ENCODE peak calls at places on chromosomes 16 and 17, in four cellular contexts. P, J, Y and I are unnamed samples.

GRCh38 chr17:28270055-28270454 is 48.9 kb upstream of the TMEM97 start:
- DNase-seq in P (no peak), J (no peak), Y (no peak), I (peak; percentile 57)

GRCh38 chr16:3023669-3024478 is at the start of the genes HCFC1R1 and THOC6:
- DNase-seq in Y (peak; percentile 83), P (peak; percentile 98), J (peak; percentile 95), I (peak; percentile 96)

GRCh38 chr16:4801051-4801961 is 1.1 kb downstream of the ROGDI start:
- DNase-seq in Y (no peak), J (no peak), P (peak; percentile 22), I (no peak)

GRCh38 chr16:63613701-63614100 is 1508.2 kb downstream of the CDH11 start:
- DNase-seq in Y (peak; percentile 41), P (no peak), J (no peak), I (no peak)

GRCh38 chr17:60677308-60678117 is at the start of gene BCAS3:
- DNase-seq in P (peak; percentile 98), Y (peak; percentile 100), J (peak; percentile 97), I (peak; percentile 100)

GRCh38 chr17:49000943-49001342 is 3.8 kb downstream of the IGF2BP1 start:
- DNase-seq in P (no peak), Y (no peak), J (no peak), I (no peak)

GRCh38 chr16:81520560-81521135 is 76.0 kb downstream of the CMIP start:
- DNase-seq in J (no peak), P (no peak), Y (no peak), I (no peak)

GRCh38 chr16:5024632-5025031 is 9.1 kb downstream of the NAGPA start:
- DNase-seq in P (peak; percentile 44), Y (peak; percentile 82), J (no peak), I (no peak)

GRCh38 chr17:32269377-32269776 is 3.7 kb downstream of the RHBDL3 start:
- DNase-seq in J (no peak), P (no peak), Y (no peak), I (no peak)

GRCh38 chr16:10180042-10180770 is 2.0 kb downstream of the GRIN2A start:
- DNase-seq in Y (no peak), P (no peak), J (no peak), I (no peak)

GRCh38 chr16:49788936-49789335 is 67.0 kb downstream of the ZNF423 start:
- DNase-seq in Y (no peak), P (no peak), J (no peak), I (no peak)

GRCh38 chr17:68794636-68795503 is 160.3 kb downstream of the ABCA8 start:
- DNase-seq in J (peak; percentile 50), P (no peak), Y (no peak), I (no peak)

GRCh38 chr16:86609115-86609514 is 30.8 kb downstream of the FOXL1 start:
- DNase-seq in Y (no peak), P (no peak), J (no peak), I (peak; percentile 18)

GRCh38 chr17:4560837-4561241 is 462 bp upstream of the GGT6 start:
- DNase-seq in J (no peak), Y (no peak), P (peak; percentile 21), I (no peak)

GRCh38 chr17:1083451-1084187 is 86.7 kb downstream of the TIMM22 start:
- DNase-seq in Y (no peak), P (no peak), J (no peak), I (no peak)

GRCh38 chr17:55688057-55688456 is 34.6 kb downstream of the TMEM100 start:
- DNase-seq in Y (no peak), P (no peak), J (no peak), I (no peak)

GRCh38 chr17:65055708-65056638 is 567 bp downstream of the GNA13 start:
- DNase-seq in J (peak; percentile 65), Y (peak; percentile 73), P (peak; percentile 69), I (peak; percentile 77)

GRCh38 chr17:66673668-66674276 is 161.1 kb upstream of the CACNG5 start:
- DNase-seq in J (peak; percentile 74), Y (peak; percentile 62), P (peak; percentile 57), I (peak; percentile 81)

GRCh38 chr17:8408371-8408770 is 10.7 kb upstream of the RNF222 start:
- DNase-seq in P (peak; percentile 72), J (no peak), Y (peak; percentile 33), I (no peak)

GRCh38 chr16:85448557-85449194 is 164.4 kb upstream of the GSE1 start:
- DNase-seq in J (no peak), Y (no peak), P (peak; percentile 71), I (no peak)

GRCh38 chr17:36066365-36066945 is 2.4 kb downstream of the CCL18 start:
- DNase-seq in Y (no peak), P (no peak), J (no peak), I (no peak)

GRCh38 chr17:36070427-36070826 is 6.4 kb downstream of the CCL18 start:
- DNase-seq in Y (no peak), P (no peak), J (no peak), I (no peak)

GRCh38 chr17:36072431-36073121 is 8.5 kb downstream of the CCL18 start:
- DNase-seq in P (peak; percentile 61), Y (peak; percentile 70), J (peak; percentile 57), I (no peak)

GRCh38 chr17:36068524-36068923 is 4.5 kb downstream of the CCL18 start:
- DNase-seq in Y (no peak), P (no peak), J (no peak), I (no peak)

DNA sequence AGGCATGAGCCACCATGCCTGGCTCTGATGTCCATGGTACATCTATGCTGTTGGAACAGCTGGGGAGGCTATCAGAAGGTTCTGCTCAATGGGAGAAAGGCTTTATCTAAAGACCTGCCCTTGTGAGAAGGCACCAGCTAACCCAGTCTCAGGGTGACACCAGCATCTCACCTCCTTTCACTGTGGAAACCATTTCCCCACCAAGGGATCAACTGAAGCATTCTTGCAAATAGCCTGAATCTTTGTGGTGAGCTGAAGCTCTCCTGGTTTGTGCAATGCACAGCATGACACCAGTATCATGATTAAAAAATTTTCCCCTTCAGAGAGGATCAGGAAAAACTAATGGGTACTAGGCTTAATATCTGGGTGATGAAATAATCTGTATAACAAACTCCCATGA is 5.1 kb downstream of the CCL18 start:
- DNase-seq in Y (no peak), P (no peak), J (no peak), I (no peak)
- TF ChIP-seq CTCF in Y (no peak), P (no peak), J (no peak), I (no peak)

GRCh38 chr16:57273359-57273758 is 11.1 kb downstream of the PLLP start:
- DNase-seq in P (no peak), J (no peak), Y (no peak), I (no peak)
- H3K4me3 ChIP-seq in P (no peak overlapping the region), J (no peak overlapping the region), Y (no peak overlapping the region), I (no peak overlapping the region)

GRCh38 chr17:81346090-81346907 is 49.0 kb upstream of the BAHCC1 start:
- DNase-seq in P (peak; percentile 99), J (peak; percentile 98), Y (peak; percentile 99), I (peak; percentile 98)
- TF ChIP-seq POLR2A in P (peak; percentile 85), J (peak; percentile 96), Y (peak; percentile 78), I (no peak)

GRCh38 chr17:42743595-42744282 is 1.1 kb downstream of the EZH1 start:
- DNase-seq in J (no peak), Y (peak; percentile 61), P (no peak), I (no peak)
- TF ChIP-seq CTCF in J (no peak), Y (no peak), P (peak; percentile 17), I (no peak)

DNA sequence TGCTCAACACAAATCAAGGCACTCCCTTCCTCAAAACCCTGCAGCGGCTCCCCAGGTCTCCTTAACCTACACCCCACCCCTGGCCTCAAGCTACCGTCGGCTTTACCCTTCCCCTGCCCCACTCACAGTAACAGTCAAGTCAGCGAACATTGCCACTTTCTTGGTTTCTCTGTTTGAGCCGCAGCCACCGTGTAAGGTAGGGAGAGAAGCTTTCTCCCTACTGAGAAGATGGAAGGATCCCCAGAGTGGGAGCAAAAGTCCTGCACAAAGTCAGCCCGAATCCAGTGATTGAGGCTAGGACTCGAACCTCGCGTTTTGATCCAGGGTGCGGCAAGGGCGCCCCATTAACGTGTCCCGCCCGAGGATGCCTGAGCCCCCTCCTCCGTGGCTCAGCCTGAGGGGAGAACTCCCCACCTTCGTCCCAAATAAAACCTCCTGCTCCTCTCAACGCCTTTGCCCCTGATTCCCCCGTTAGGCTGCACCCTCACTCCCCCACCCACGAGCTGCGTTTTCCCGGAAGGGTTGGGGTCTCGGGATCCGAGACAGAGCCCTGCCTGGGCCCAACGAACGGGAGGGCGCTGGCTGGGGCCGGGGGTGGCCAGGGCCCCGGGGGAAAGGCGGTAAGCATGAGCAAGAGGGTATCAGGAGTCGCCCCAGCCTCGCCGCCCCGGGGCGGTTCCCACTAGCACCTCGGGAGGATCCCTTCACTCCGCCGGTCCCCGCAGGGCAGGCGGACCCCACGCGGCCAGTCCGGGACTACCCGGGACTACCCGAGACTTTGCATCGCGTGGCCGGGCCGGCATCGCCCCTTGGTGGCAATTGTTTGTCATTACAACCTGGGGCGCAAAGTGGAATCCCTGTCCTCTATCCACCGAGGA is 9.9 kb upstream of the NAGS start:
- DNase-seq in P (peak; percentile 60), J (peak; percentile 40), Y (peak; percentile 94), I (peak; percentile 95)
- H3K4me3 ChIP-seq in P (no peak overlapping the region), J (peak overlapping the region; percentile 29), Y (peak overlapping the region; percentile 45), I (no peak overlapping the region)

DNA sequence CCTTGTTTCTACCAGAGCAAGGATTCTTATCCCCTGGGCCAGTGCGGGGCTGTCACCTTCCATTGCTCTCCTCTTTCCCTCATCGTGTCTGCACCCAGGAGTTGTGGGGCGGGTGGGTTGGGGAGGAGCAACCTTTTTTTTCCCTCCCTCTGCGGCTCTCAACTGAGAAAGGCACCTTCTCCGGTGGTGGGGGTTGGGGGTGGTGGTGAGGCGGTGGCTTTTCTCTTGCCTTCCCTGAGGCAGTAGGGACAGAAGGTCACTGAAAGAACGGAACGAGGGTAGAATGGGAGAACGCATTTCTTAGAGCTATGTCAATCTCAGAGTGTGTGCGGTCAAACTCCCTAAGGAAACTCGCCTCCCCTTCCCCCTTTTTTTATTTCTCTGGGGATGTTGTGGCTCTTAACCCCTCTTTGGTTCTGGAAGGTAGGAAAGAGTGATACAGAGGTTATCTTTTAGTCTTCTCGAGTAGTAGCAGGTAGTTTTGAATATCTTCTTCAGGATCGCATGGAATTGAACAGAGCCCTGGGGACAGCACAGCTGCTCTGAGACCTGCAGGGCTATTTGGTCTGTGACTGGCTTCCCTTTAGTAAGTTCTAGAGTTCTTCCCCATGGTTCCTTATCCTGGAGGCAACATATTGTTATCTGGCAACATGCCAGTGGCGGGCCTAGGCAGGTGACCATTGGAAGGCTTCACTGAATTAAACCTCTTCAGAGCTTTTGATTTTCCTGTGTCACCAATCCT is 994 bp downstream of the CLTC start:
- DNase-seq in Y (peak; percentile 73), P (peak; percentile 49), J (peak; percentile 54), I (peak; percentile 40)
- TF ChIP-seq POLR2A in Y (no peak), P (no peak), J (no peak), I (no peak)